ENCODE peak calls at places on chromosomes 7 and 10, in four cellular contexts. K, R, H and T are unnamed samples.
A peak's percentile ranks its signal among the peaks of the same experiment; 100 is the strongest.

GRCh38 chr10:79052311-79053080 is 16.3 kb upstream of the ZMIZ1 start:
- DNase-seq in H (no peak), R (peak; percentile 34), K (no peak), T (no peak)

GRCh38 chr10:129193148-129193547 is 273.9 kb upstream of the MGMT start:
- DNase-seq in K (no peak), H (no peak), R (no peak), T (no peak)

GRCh38 chr10:78953124-78954008 is 115.4 kb upstream of the ZMIZ1 start:
- DNase-seq in K (peak; percentile 61), R (no peak), H (no peak), T (no peak)

GRCh38 chr7:80721880-80722595 is 83.6 kb downstream of the CD36 start:
- DNase-seq in H (no peak), R (no peak), K (peak; percentile 36), T (no peak)

GRCh38 chr10:45253183-45253914 is 62.1 kb downstream of the OR13A1 start:
- DNase-seq in K (no peak), H (no peak), R (no peak), T (no peak)

GRCh38 chr7:9718071-9718470 is 1255.6 kb upstream of the PHF14 start:
- DNase-seq in H (peak; percentile 10), R (no peak), K (no peak), T (no peak)

GRCh38 chr7:150931199-150931869 is 46.8 kb downstream of the KCNH2 start:
- DNase-seq in R (no peak), H (no peak), K (no peak), T (peak; percentile 35)

GRCh38 chr7:23055582-23056178 is 41.8 kb upstream of the HYCC1 start:
- DNase-seq in R (peak; percentile 33), H (peak; percentile 38), K (no peak), T (no peak)

GRCh38 chr7:1893025-1893424 is 222.9 kb downstream of the ELFN1 start:
- DNase-seq in H (no peak), K (peak; percentile 31), R (no peak), T (no peak)

GRCh38 chr7:157439149-157439548 is 102.3 kb downstream of the DNAJB6 start:
- DNase-seq in H (no peak), R (no peak), K (no peak), T (no peak)

GRCh38 chr10:123203393-123204126 is 49.4 kb downstream of the BUB3 start:
- DNase-seq in H (no peak), R (no peak), K (no peak), T (no peak)

GRCh38 chr10:119803264-119803663 is 69.4 kb downstream of the MCMBP start:
- DNase-seq in K (no peak), R (no peak), H (peak; percentile 34), T (no peak)

GRCh38 chr10:55203319-55203718 is 402.3 kb upstream of the PCDH15 start:
- DNase-seq in K (no peak), R (no peak), H (no peak), T (no peak)

GRCh38 chr10:124074471-124075109 is 18.8 kb downstream of the CHST15 start:
- DNase-seq in K (no peak), H (no peak), R (no peak), T (no peak)

GRCh38 chr10:10791869-10792268 is 225.8 kb upstream of the CELF2 start:
- DNase-seq in R (no peak), K (no peak), H (no peak), T (no peak)

GRCh38 chr7:40221836-40222235 is 87.0 kb downstream of the SUGCT start:
- DNase-seq in K (no peak), R (no peak), H (peak; percentile 82), T (no peak)

GRCh38 chr10:103954543-103954942 is 12.4 kb upstream of the SLK start:
- DNase-seq in K (no peak), H (no peak), R (no peak), T (no peak)

GRCh38 chr10:17527530-17528146 is 73.2 kb upstream of the ST8SIA6 start:
- DNase-seq in H (no peak), R (no peak), K (no peak), T (no peak)

GRCh38 chr7:20343211-20343610 is 12.5 kb downstream of the ITGB8 start:
- DNase-seq in H (no peak), R (peak; percentile 11), K (no peak), T (no peak)

GRCh38 chr7:117076426-117076943 is 123.2 kb downstream of the ST7 start:
- DNase-seq in K (peak; percentile 76), R (no peak), H (no peak), T (no peak)

GRCh38 chr10:116733566-116733965 is 8.8 kb downstream of the HSPA12A start:
- DNase-seq in H (no peak), R (no peak), K (no peak), T (no peak)